ENCODE peak calls at places on chromosomes 5 and 9, in ten cellular contexts. R is aorta; B is PC-3; S is right lobe of liver; D is colonic mucosa; P is upper lobe of right lung; C is CD8-positive, alpha-beta memory T cell; W is cardiac muscle cell; U is CD4-positive, alpha-beta T cell; M is neural progenitor cell. Q is an unnamed sample. For H3K9me3, the result is how much of the 10 kb centered on the place peaks cover.

GRCh38 chr9:26744362-26744965 is 148.1 kb downstream of the CAAP1 start:
- DNase-seq in R (no peak), B (peak), S (no peak), D (no peak), P (no peak), C (no peak), W (peak), U (no peak), M (peak), Q (no peak)

GRCh38 chr9:98708103-98708932 is 417 bp downstream of the GABBR2 start:
- DNase-seq in R (no peak), B (no peak), S (no peak), D (no peak), P (no peak), C (no peak), W (no peak), U (no peak), M (no peak), Q (no peak)

GRCh38 chr9:128102196-128102595 is 25.3 kb downstream of the PTGES2 start:
- DNase-seq in R (no peak), B (no peak), S (peak), D (no peak), P (no peak), C (no peak), W (no peak), U (no peak), M (no peak), Q (no peak)

GRCh38 chr5:102312586-102312985 is 16.5 kb upstream of the SLCO4C1 start:
- DNase-seq in R (no peak), B (peak), S (no peak), D (no peak), P (no peak), C (no peak), W (no peak), U (no peak), M (no peak), Q (no peak)

GRCh38 chr5:86861514-86861913 is 243.8 kb downstream of the COX7C start:
- DNase-seq in R (no peak), B (peak), S (no peak), D (no peak), P (no peak), C (no peak), W (peak), U (no peak), M (peak), Q (no peak)

GRCh38 chr5:151517122-151517920 is 69.9 kb downstream of the SLC36A1 start:
- DNase-seq in R (no peak), B (no peak), S (no peak), D (no peak), P (no peak), C (no peak), W (no peak), U (no peak), M (no peak), Q (no peak)

GRCh38 chr5:172412724-172413260 is 41.5 kb downstream of the SH3PXD2B start:
- DNase-seq in R (peak), B (peak), S (peak), D (peak), P (peak), C (no peak), W (no peak), U (no peak), M (no peak), Q (no peak)

GRCh38 chr9:103804077-103804735 is 289.9 kb upstream of the SMC2 start:
- DNase-seq in R (no peak), B (peak), S (no peak), D (no peak), P (no peak), C (no peak), W (no peak), U (no peak), M (no peak), Q (no peak)

GRCh38 chr9:121053544-121053943 is 3.5 kb upstream of the C5 start:
- DNase-seq in R (no peak), B (no peak), S (peak), D (no peak), P (no peak), C (no peak), W (no peak), U (no peak), M (no peak), Q (no peak)

GRCh38 chr9:97900103-97900737 is 22.1 kb downstream of the TRMO start:
- DNase-seq in R (no peak), B (peak), S (peak), D (no peak), P (no peak), C (no peak), W (no peak), U (no peak), M (no peak), Q (no peak)

GRCh38 chr5:177547736-177548135 is 6.6 kb downstream of the FAM193B start:
- DNase-seq in R (no peak), B (no peak), S (no peak), D (no peak), P (no peak), C (no peak), W (no peak), U (no peak), M (no peak), Q (no peak)

GRCh38 chr5:176652136-176652535 is 4.9 kb downstream of the TSPAN17 start:
- DNase-seq in R (no peak), B (no peak), S (no peak), D (no peak), P (no peak), C (no peak), W (no peak), U (no peak), M (peak), Q (no peak)

GRCh38 chr5:79070002-79070567 is 518 bp downstream of the BHMT2 start:
- DNase-seq in R (peak), B (no peak), S (peak), D (no peak), P (no peak), C (no peak), W (no peak), U (no peak), M (no peak), Q (no peak)

GRCh38 chr9:137412431-137412830 is 10.5 kb downstream of the EXD3 start:
- DNase-seq in R (no peak), B (no peak), S (no peak), D (no peak), P (no peak), C (no peak), W (no peak), U (no peak), M (no peak), Q (no peak)

GRCh38 chr5:16933337-16933736 is 2.8 kb downstream of the MYO10 start:
- DNase-seq in R (no peak), B (no peak), S (no peak), D (no peak), P (no peak), C (no peak), W (no peak), U (no peak), M (no peak), Q (no peak)

GRCh38 chr9:131529597-131530545 is 1.2 kb downstream of the UCK1 start:
- DNase-seq in R (no peak), B (no peak), S (peak), D (peak), P (no peak), C (no peak), W (no peak), U (no peak), M (no peak), Q (no peak)

GRCh38 chr5:127369772-127370171 is 79.2 kb downstream of the MEGF10 start:
- DNase-seq in R (no peak), B (no peak), S (no peak), D (no peak), P (no peak), C (no peak), W (peak), U (no peak), M (no peak), Q (no peak)

GRCh38 chr9:72952914-72953313 is at the start of gene ALDH1A1:
- DNase-seq in R (no peak), B (no peak), S (peak), D (peak), P (no peak), C (no peak), W (peak), U (no peak), M (no peak), Q (no peak)

GRCh38 chr5:77076961-77077820 is 9.9 kb downstream of the ZBED3 start:
- DNase-seq in R (peak), B (no peak), S (peak), D (peak), P (peak), C (peak), W (peak), U (peak), M (peak), Q (peak)

GRCh38 chr9:135500071-135500524 is 384 bp upstream of the MRPS2 start:
- DNase-seq in R (no peak), B (peak), S (no peak), D (no peak), P (no peak), C (no peak), W (no peak), U (no peak), M (no peak), Q (no peak)

GRCh38 chr9:88814521-88815101 is 176.7 kb upstream of the S1PR3 start:
- DNase-seq in R (peak), B (no peak), S (no peak), D (no peak), P (no peak), C (no peak), W (peak), U (no peak), M (no peak), Q (no peak)

DNA sequence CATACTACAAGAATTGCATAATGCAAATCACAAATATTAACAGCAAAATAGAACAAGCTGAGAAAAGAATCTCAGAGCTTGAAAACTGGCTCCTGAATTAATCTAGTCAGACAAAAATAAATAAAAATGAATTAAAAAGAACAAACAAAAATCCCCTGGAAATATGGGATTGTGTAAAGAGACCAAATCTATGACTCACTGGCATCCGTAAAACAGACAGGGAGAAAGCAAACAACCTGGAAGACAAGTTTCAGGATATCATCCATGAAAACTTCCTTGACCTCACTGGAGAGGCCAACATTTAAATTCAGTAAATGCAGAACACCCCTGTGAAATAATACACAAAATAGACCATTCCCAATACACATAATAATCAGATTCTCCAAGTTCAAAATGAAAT is 229.3 kb upstream of the CTNND2 start:
- DNase-seq in R (no peak), B (peak), S (no peak), D (no peak), P (no peak), C (no peak), W (no peak), U (no peak), M (no peak), Q (no peak)
- H3K9me3 ChIP-seq in R (under half), B (under half), S (under half), D (under half), P (under half), C (under half), W (under half), U (under half), M (under half), Q (under half)

GRCh38 chr9:90822866-90823265 is 21.2 kb downstream of the SYK start:
- DNase-seq in R (no peak), B (no peak), S (no peak), D (no peak), P (no peak), C (no peak), W (no peak), U (no peak), M (no peak), Q (no peak)
- H3K9me3 ChIP-seq in R (under half), B (under half), S (under half), D (under half), P (under half), C (under half), W (under half), U (under half), M (under half), Q (under half)

DNA sequence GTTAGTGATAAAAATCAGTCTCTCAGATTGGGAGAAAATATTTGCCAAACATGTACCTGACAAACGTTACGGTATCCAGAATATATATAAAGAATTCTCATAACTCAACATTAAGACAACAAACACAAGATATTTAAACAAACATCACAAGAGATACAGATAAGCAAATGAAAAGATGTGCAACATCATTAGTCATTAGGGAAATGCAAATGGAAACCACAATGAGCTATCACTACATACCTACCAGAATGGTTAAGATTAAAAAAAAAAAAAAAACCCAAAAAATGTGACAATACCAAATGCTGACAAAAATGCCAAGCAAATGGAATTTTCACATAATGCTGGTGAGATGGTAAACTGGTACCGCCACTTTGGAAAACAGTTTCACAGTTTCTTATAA is 15.4 kb downstream of the CERT1 start:
- DNase-seq in R (no peak), B (no peak), S (no peak), D (no peak), P (no peak), C (no peak), W (no peak), U (no peak), M (no peak), Q (no peak)
- H3K9me3 ChIP-seq in R (under half), B (under half), S (under half), D (under half), P (under half), C (under half), W (under half), U (under half), M (under half), Q (under half)

DNA sequence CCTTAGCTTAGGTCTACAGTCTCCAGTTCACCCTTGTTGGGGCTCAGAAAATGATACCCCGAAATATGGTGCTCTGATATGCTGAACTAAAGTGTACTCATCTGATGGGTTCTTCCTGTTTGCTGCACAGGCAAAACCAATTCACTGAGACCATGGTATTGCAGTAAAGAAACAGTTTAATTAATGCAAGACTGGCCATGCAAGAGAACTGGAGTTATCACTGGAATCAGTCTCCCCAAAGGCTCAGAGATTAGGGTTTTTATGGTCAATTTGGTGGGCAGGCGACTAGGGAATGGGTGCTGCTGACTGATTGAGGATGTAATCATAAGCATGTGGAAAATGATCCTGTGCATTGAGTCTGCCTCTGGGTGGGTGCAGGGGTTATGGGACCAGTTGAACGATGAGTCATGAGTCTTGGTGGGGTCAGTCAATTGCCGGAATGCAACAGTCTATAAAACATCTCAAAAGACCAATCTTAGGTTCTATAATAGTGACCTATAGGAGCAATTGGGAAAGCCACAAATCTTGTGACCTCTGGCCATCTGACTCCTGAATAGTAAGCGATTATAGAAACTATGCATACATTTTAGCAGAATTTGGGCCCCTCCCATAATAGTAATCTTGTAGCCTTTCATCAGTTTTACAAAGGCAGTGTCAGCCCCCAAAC is 113.0 kb upstream of the ANKRD55 start:
- DNase-seq in R (no peak), B (no peak), S (no peak), D (no peak), P (no peak), C (no peak), W (no peak), U (no peak), M (no peak), Q (no peak)
- H3K9me3 ChIP-seq in R (under half), B (under half), S (under half), D (under half), P (under half), C (under half), W (under half), U (under half), M (under half), Q (under half)

Q was measured in T-helper 17 cell.